ENCODE peak calls at places on chromosomes 5 and 9, in five cellular contexts. One of them, this sample, is unnamed.

GRCh38 chr5:59460368-59461153 is 433.0 kb downstream of the PDE4D start:
- DNase-seq in dorsolateral prefrontal cortex: no peak
- DNase-seq in H7: no peak
- DNase-seq in GM06990: no peak
- DNase-seq in sigmoid colon: no peak
- DNase-seq in this sample: no peak

GRCh38 chr9:92648447-92649406 is 21.2 kb downstream of the IPPK start:
- DNase-seq in dorsolateral prefrontal cortex: peak; percentile 29
- DNase-seq in H7: peak; percentile 28
- DNase-seq in GM06990: no peak
- DNase-seq in sigmoid colon: no peak
- DNase-seq in this sample: no peak

GRCh38 chr5:141510160-141510559 is 21.3 kb downstream of the PCDHGC5 start:
- DNase-seq in dorsolateral prefrontal cortex: no peak
- DNase-seq in H7: no peak
- DNase-seq in GM06990: peak; percentile 28
- DNase-seq in sigmoid colon: no peak
- DNase-seq in this sample: no peak

GRCh38 chr9:69115621-69116020 is 58.5 kb upstream of the TJP2 start:
- DNase-seq in dorsolateral prefrontal cortex: no peak
- DNase-seq in H7: no peak
- DNase-seq in GM06990: no peak
- DNase-seq in sigmoid colon: no peak
- DNase-seq in this sample: no peak

GRCh38 chr9:22535780-22536179 is 89.2 kb downstream of the DMRTA1 start:
- DNase-seq in dorsolateral prefrontal cortex: no peak
- DNase-seq in H7: no peak
- DNase-seq in GM06990: no peak
- DNase-seq in sigmoid colon: no peak
- DNase-seq in this sample: no peak

GRCh38 chr9:137064027-137064879 is 6.1 kb downstream of the SAPCD2 start:
- DNase-seq in dorsolateral prefrontal cortex: no peak
- DNase-seq in H7: peak; percentile 94
- DNase-seq in GM06990: peak; percentile 65
- DNase-seq in sigmoid colon: peak; percentile 81
- DNase-seq in this sample: peak; percentile 18

GRCh38 chr9:116806075-116806474 is 119.0 kb downstream of the TRIM32 start:
- DNase-seq in dorsolateral prefrontal cortex: no peak
- DNase-seq in H7: peak; percentile 24
- DNase-seq in GM06990: no peak
- DNase-seq in sigmoid colon: no peak
- DNase-seq in this sample: no peak

GRCh38 chr5:88666761-88667186 is 216.2 kb downstream of the MEF2C start:
- DNase-seq in dorsolateral prefrontal cortex: no peak
- DNase-seq in H7: peak; percentile 48
- DNase-seq in GM06990: no peak
- DNase-seq in sigmoid colon: no peak
- DNase-seq in this sample: no peak

GRCh38 chr5:76358-77169 is 15.4 kb upstream of the PLEKHG4B start:
- DNase-seq in dorsolateral prefrontal cortex: no peak
- DNase-seq in H7: peak; percentile 37
- DNase-seq in GM06990: no peak
- DNase-seq in sigmoid colon: no peak
- DNase-seq in this sample: no peak

GRCh38 chr5:105807951-105808350 is 1862.8 kb downstream of the EFNA5 start:
- DNase-seq in dorsolateral prefrontal cortex: no peak
- DNase-seq in H7: no peak
- DNase-seq in GM06990: no peak
- DNase-seq in sigmoid colon: no peak
- DNase-seq in this sample: no peak

GRCh38 chr9:92870289-92870688 is 7.5 kb downstream of the ZNF484 start:
- DNase-seq in dorsolateral prefrontal cortex: no peak
- DNase-seq in H7: no peak
- DNase-seq in GM06990: no peak
- DNase-seq in sigmoid colon: no peak
- DNase-seq in this sample: no peak

GRCh38 chr9:87581513-87581912 is 83.8 kb downstream of the DAPK1 start:
- DNase-seq in dorsolateral prefrontal cortex: no peak
- DNase-seq in H7: no peak
- DNase-seq in GM06990: no peak
- DNase-seq in sigmoid colon: no peak
- DNase-seq in this sample: no peak

GRCh38 chr9:126860077-126860756 is at the start of gene ZBTB34:
- DNase-seq in dorsolateral prefrontal cortex: no peak
- DNase-seq in H7: peak; percentile 95
- DNase-seq in GM06990: peak; percentile 79
- DNase-seq in sigmoid colon: peak; percentile 74
- DNase-seq in this sample: no peak

GRCh38 chr5:6788439-6788838 is 75.2 kb downstream of the TENT4A start:
- DNase-seq in dorsolateral prefrontal cortex: no peak
- DNase-seq in H7: peak; percentile 13
- DNase-seq in GM06990: no peak
- DNase-seq in sigmoid colon: no peak
- DNase-seq in this sample: no peak

GRCh38 chr5:5419291-5420210 is 2.9 kb upstream of the ICE1 start:
- DNase-seq in dorsolateral prefrontal cortex: no peak
- DNase-seq in H7: peak; percentile 59
- DNase-seq in GM06990: peak; percentile 14
- DNase-seq in sigmoid colon: no peak
- DNase-seq in this sample: no peak

GRCh38 chr9:135790356-135790755 is 88.4 kb downstream of the KCNT1 start:
- DNase-seq in dorsolateral prefrontal cortex: no peak
- DNase-seq in H7: no peak
- DNase-seq in GM06990: no peak
- DNase-seq in sigmoid colon: no peak
- DNase-seq in this sample: no peak

GRCh38 chr9:137446851-137447471 is 5.8 kb upstream of the ENTPD8 start:
- DNase-seq in dorsolateral prefrontal cortex: no peak
- DNase-seq in H7: no peak
- DNase-seq in GM06990: peak; percentile 16
- DNase-seq in sigmoid colon: no peak
- DNase-seq in this sample: no peak

GRCh38 chr9:128025756-128026155 is 41.4 kb downstream of the NAIF1 start:
- DNase-seq in dorsolateral prefrontal cortex: no peak
- DNase-seq in H7: no peak
- DNase-seq in GM06990: no peak
- DNase-seq in sigmoid colon: no peak
- DNase-seq in this sample: no peak